ENCODE peak calls at places on chromosomes 7 and 10, in seven cellular contexts. One of them, this sample, is unnamed.

GRCh38 chr10:93309062-93309461 is 173.1 kb downstream of the MYOF start:
- DNase-seq in coronary artery: no peak
- DNase-seq in HT1080: peak; percentile 19
- DNase-seq in bronchial epithelial cell: no peak
- DNase-seq in psoas muscle: no peak
- DNase-seq in DND-41: no peak
- DNase-seq in AG04450: no peak
- DNase-seq in this sample: no peak

GRCh38 chr7:36723951-36724664 is at the start of gene AOAH:
- DNase-seq in coronary artery: no peak
- DNase-seq in HT1080: no peak
- DNase-seq in bronchial epithelial cell: no peak
- DNase-seq in psoas muscle: peak; percentile 65
- DNase-seq in DND-41: peak; percentile 84
- DNase-seq in AG04450: no peak
- DNase-seq in this sample: no peak

GRCh38 chr10:60883187-60883586 is 60.8 kb downstream of the RHOBTB1 start:
- DNase-seq in coronary artery: no peak
- DNase-seq in HT1080: peak; percentile 35
- DNase-seq in bronchial epithelial cell: peak; percentile 38
- DNase-seq in psoas muscle: no peak
- DNase-seq in DND-41: peak; percentile 13
- DNase-seq in AG04450: no peak
- DNase-seq in this sample: peak; percentile 19

GRCh38 chr10:73506074-73506473 is 10.2 kb upstream of the PPP3CB start:
- DNase-seq in coronary artery: no peak
- DNase-seq in HT1080: no peak
- DNase-seq in bronchial epithelial cell: no peak
- DNase-seq in psoas muscle: no peak
- DNase-seq in DND-41: no peak
- DNase-seq in AG04450: no peak
- DNase-seq in this sample: no peak

GRCh38 chr7:48637382-48637781 is 287.0 kb upstream of the CDC14C start:
- DNase-seq in coronary artery: no peak
- DNase-seq in HT1080: peak; percentile 85
- DNase-seq in bronchial epithelial cell: peak; percentile 65
- DNase-seq in psoas muscle: no peak
- DNase-seq in DND-41: no peak
- DNase-seq in AG04450: no peak
- DNase-seq in this sample: peak; percentile 61

GRCh38 chr10:131858118-131858515 is 42.7 kb upstream of the PPP2R2D start:
- DNase-seq in coronary artery: no peak
- DNase-seq in HT1080: no peak
- DNase-seq in bronchial epithelial cell: no peak
- DNase-seq in psoas muscle: no peak
- DNase-seq in DND-41: no peak
- DNase-seq in AG04450: no peak
- DNase-seq in this sample: no peak

GRCh38 chr7:108012499-108013430 is 9.8 kb upstream of the LAMB1 start:
- DNase-seq in coronary artery: no peak
- DNase-seq in HT1080: peak; percentile 67
- DNase-seq in bronchial epithelial cell: peak; percentile 71
- DNase-seq in psoas muscle: no peak
- DNase-seq in DND-41: no peak
- DNase-seq in AG04450: no peak
- DNase-seq in this sample: peak; percentile 24

GRCh38 chr10:85645097-85645496 is 721.5 kb downstream of the GRID1 start:
- DNase-seq in coronary artery: no peak
- DNase-seq in HT1080: peak; percentile 29
- DNase-seq in bronchial epithelial cell: no peak
- DNase-seq in psoas muscle: peak; percentile 60
- DNase-seq in DND-41: no peak
- DNase-seq in AG04450: no peak
- DNase-seq in this sample: no peak

GRCh38 chr7:146956853-146957252 is 840.3 kb downstream of the CNTNAP2 start:
- DNase-seq in coronary artery: no peak
- DNase-seq in HT1080: peak; percentile 45
- DNase-seq in bronchial epithelial cell: no peak
- DNase-seq in psoas muscle: no peak
- DNase-seq in DND-41: no peak
- DNase-seq in AG04450: no peak
- DNase-seq in this sample: no peak

GRCh38 chr7:23196306-23196705 is 14.5 kb downstream of the NUP42 start:
- DNase-seq in coronary artery: no peak
- DNase-seq in HT1080: no peak
- DNase-seq in bronchial epithelial cell: no peak
- DNase-seq in psoas muscle: no peak
- DNase-seq in DND-41: no peak
- DNase-seq in AG04450: no peak
- DNase-seq in this sample: no peak

GRCh38 chr7:83210459-83210858 is 47.8 kb upstream of the PCLO start:
- DNase-seq in coronary artery: no peak
- DNase-seq in HT1080: peak; percentile 3
- DNase-seq in bronchial epithelial cell: no peak
- DNase-seq in psoas muscle: no peak
- DNase-seq in DND-41: no peak
- DNase-seq in AG04450: no peak
- DNase-seq in this sample: no peak

GRCh38 chr10:24778298-24778697 is 54.6 kb upstream of the ARHGAP21 start:
- DNase-seq in coronary artery: no peak
- DNase-seq in HT1080: no peak
- DNase-seq in bronchial epithelial cell: no peak
- DNase-seq in psoas muscle: no peak
- DNase-seq in DND-41: no peak
- DNase-seq in AG04450: no peak
- DNase-seq in this sample: no peak

GRCh38 chr7:20200965-20201364 is 16.2 kb downstream of the MACC1 start:
- DNase-seq in coronary artery: no peak
- DNase-seq in HT1080: no peak
- DNase-seq in bronchial epithelial cell: no peak
- DNase-seq in psoas muscle: no peak
- DNase-seq in DND-41: no peak
- DNase-seq in AG04450: no peak
- DNase-seq in this sample: no peak

GRCh38 chr7:157318015-157318706 is 18.6 kb upstream of the DNAJB6 start:
- DNase-seq in coronary artery: no peak
- DNase-seq in HT1080: peak; percentile 75
- DNase-seq in bronchial epithelial cell: peak; percentile 94
- DNase-seq in psoas muscle: no peak
- DNase-seq in DND-41: no peak
- DNase-seq in AG04450: no peak
- DNase-seq in this sample: peak; percentile 90

GRCh38 chr7:44077681-44078091 is 4.6 kb downstream of the POLM start:
- DNase-seq in coronary artery: no peak
- DNase-seq in HT1080: no peak
- DNase-seq in bronchial epithelial cell: no peak
- DNase-seq in psoas muscle: peak; percentile 25
- DNase-seq in DND-41: peak; percentile 66
- DNase-seq in AG04450: no peak
- DNase-seq in this sample: no peak

This sample was measured in mammary epithelial cell.